ENCODE peak calls at places on chromosomes 6 and 20, in five cellular contexts. One of them, this sample, is unnamed.

GRCh38 chr6:10429638-10430427 is 15.0 kb upstream of the TFAP2A start:
- DNase-seq in caudate nucleus: no peak
- DNase-seq in dorsolateral prefrontal cortex: no peak
- DNase-seq in fibroblast of lung: peak
- DNase-seq in heart left ventricle: no peak
- DNase-seq in this sample: peak

GRCh38 chr20:57980526-57980925 is 247.9 kb downstream of the ANKRD60 start:
- DNase-seq in caudate nucleus: no peak
- DNase-seq in dorsolateral prefrontal cortex: no peak
- DNase-seq in fibroblast of lung: no peak
- DNase-seq in heart left ventricle: no peak
- DNase-seq in this sample: no peak

GRCh38 chr6:90730191-90730673 is 143.4 kb upstream of the MAP3K7 start:
- DNase-seq in caudate nucleus: no peak
- DNase-seq in dorsolateral prefrontal cortex: no peak
- DNase-seq in fibroblast of lung: no peak
- DNase-seq in heart left ventricle: no peak
- DNase-seq in this sample: no peak

GRCh38 chr20:19407731-19408130 is 195.3 kb downstream of the SLC24A3 start:
- DNase-seq in caudate nucleus: no peak
- DNase-seq in dorsolateral prefrontal cortex: no peak
- DNase-seq in fibroblast of lung: no peak
- DNase-seq in heart left ventricle: no peak
- DNase-seq in this sample: no peak

GRCh38 chr20:44079291-44079690 is 107.7 kb downstream of the JPH2 start:
- DNase-seq in caudate nucleus: no peak
- DNase-seq in dorsolateral prefrontal cortex: no peak
- DNase-seq in fibroblast of lung: peak
- DNase-seq in heart left ventricle: no peak
- DNase-seq in this sample: no peak

GRCh38 chr20:58666702-58667101 is 15.6 kb downstream of the STX16 start:
- DNase-seq in caudate nucleus: no peak
- DNase-seq in dorsolateral prefrontal cortex: no peak
- DNase-seq in fibroblast of lung: no peak
- DNase-seq in heart left ventricle: no peak
- DNase-seq in this sample: no peak

GRCh38 chr6:156021746-156022396 is 566.2 kb upstream of the NOX3 start:
- DNase-seq in caudate nucleus: no peak
- DNase-seq in dorsolateral prefrontal cortex: no peak
- DNase-seq in fibroblast of lung: peak
- DNase-seq in heart left ventricle: no peak
- DNase-seq in this sample: no peak

GRCh38 chr6:3247255-3248146 is 11.2 kb upstream of the PSMG4 start:
- DNase-seq in caudate nucleus: peak
- DNase-seq in dorsolateral prefrontal cortex: peak
- DNase-seq in fibroblast of lung: peak
- DNase-seq in heart left ventricle: peak
- DNase-seq in this sample: peak

GRCh38 chr6:160269122-160269521 is 10.5 kb upstream of the SLC22A2 start:
- DNase-seq in caudate nucleus: no peak
- DNase-seq in dorsolateral prefrontal cortex: no peak
- DNase-seq in fibroblast of lung: no peak
- DNase-seq in heart left ventricle: no peak
- DNase-seq in this sample: no peak

GRCh38 chr6:3205913-3206312 is 21.5 kb downstream of the TUBB2B start:
- DNase-seq in caudate nucleus: no peak
- DNase-seq in dorsolateral prefrontal cortex: no peak
- DNase-seq in fibroblast of lung: peak
- DNase-seq in heart left ventricle: no peak
- DNase-seq in this sample: no peak

GRCh38 chr6:7691675-7692452 is 34.0 kb upstream of the BMP6 start:
- DNase-seq in caudate nucleus: no peak
- DNase-seq in dorsolateral prefrontal cortex: no peak
- DNase-seq in fibroblast of lung: peak
- DNase-seq in heart left ventricle: no peak
- DNase-seq in this sample: no peak

GRCh38 chr6:89323461-89324098 is 8.5 kb upstream of the GABRR2 start:
- DNase-seq in caudate nucleus: no peak
- DNase-seq in dorsolateral prefrontal cortex: no peak
- DNase-seq in fibroblast of lung: no peak
- DNase-seq in heart left ventricle: no peak
- DNase-seq in this sample: no peak

GRCh38 chr6:78713564-78713963 is 153.8 kb upstream of the IRAK1BP1 start:
- DNase-seq in caudate nucleus: no peak
- DNase-seq in dorsolateral prefrontal cortex: no peak
- DNase-seq in fibroblast of lung: no peak
- DNase-seq in heart left ventricle: no peak
- DNase-seq in this sample: no peak

GRCh38 chr6:108565091-108565766 is 4.5 kb downstream of the FOXO3 start:
- DNase-seq in caudate nucleus: no peak
- DNase-seq in dorsolateral prefrontal cortex: no peak
- DNase-seq in fibroblast of lung: no peak
- DNase-seq in heart left ventricle: no peak
- DNase-seq in this sample: no peak

GRCh38 chr20:39019805-39020325 is 57.7 kb downstream of the DHX35 start:
- DNase-seq in caudate nucleus: no peak
- DNase-seq in dorsolateral prefrontal cortex: no peak
- DNase-seq in fibroblast of lung: no peak
- DNase-seq in heart left ventricle: no peak
- DNase-seq in this sample: no peak

GRCh38 chr6:72783667-72784066 is 161.8 kb downstream of the KCNQ5 start:
- DNase-seq in caudate nucleus: no peak
- DNase-seq in dorsolateral prefrontal cortex: no peak
- DNase-seq in fibroblast of lung: peak
- DNase-seq in heart left ventricle: no peak
- DNase-seq in this sample: no peak

GRCh38 chr6:30768634-30769087 is 24.3 kb upstream of the IER3 start:
- DNase-seq in caudate nucleus: no peak
- DNase-seq in dorsolateral prefrontal cortex: no peak
- DNase-seq in fibroblast of lung: peak
- DNase-seq in heart left ventricle: no peak
- DNase-seq in this sample: no peak

GRCh38 chr20:36408219-36408618 is 102.1 kb downstream of the DLGAP4 start:
- DNase-seq in caudate nucleus: no peak
- DNase-seq in dorsolateral prefrontal cortex: no peak
- DNase-seq in fibroblast of lung: no peak
- DNase-seq in heart left ventricle: no peak
- DNase-seq in this sample: no peak

GRCh38 chr6:25041676-25042598 is 106.2 kb upstream of the RIPOR2 start:
- DNase-seq in caudate nucleus: no peak
- DNase-seq in dorsolateral prefrontal cortex: no peak
- DNase-seq in fibroblast of lung: no peak
- DNase-seq in heart left ventricle: no peak
- DNase-seq in this sample: no peak

GRCh38 chr6:25035451-25036435 is 100.0 kb upstream of the RIPOR2 start:
- DNase-seq in caudate nucleus: no peak
- DNase-seq in dorsolateral prefrontal cortex: no peak
- DNase-seq in fibroblast of lung: peak
- DNase-seq in heart left ventricle: no peak
- DNase-seq in this sample: no peak

GRCh38 chr6:25036461-25036860 is 100.7 kb upstream of the RIPOR2 start:
- DNase-seq in caudate nucleus: no peak
- DNase-seq in dorsolateral prefrontal cortex: no peak
- DNase-seq in fibroblast of lung: no peak
- DNase-seq in heart left ventricle: no peak
- DNase-seq in this sample: no peak

GRCh38 chr6:25038300-25038699 is 102.5 kb upstream of the RIPOR2 start:
- DNase-seq in caudate nucleus: no peak
- DNase-seq in dorsolateral prefrontal cortex: no peak
- DNase-seq in fibroblast of lung: no peak
- DNase-seq in heart left ventricle: no peak
- DNase-seq in this sample: no peak

DNA sequence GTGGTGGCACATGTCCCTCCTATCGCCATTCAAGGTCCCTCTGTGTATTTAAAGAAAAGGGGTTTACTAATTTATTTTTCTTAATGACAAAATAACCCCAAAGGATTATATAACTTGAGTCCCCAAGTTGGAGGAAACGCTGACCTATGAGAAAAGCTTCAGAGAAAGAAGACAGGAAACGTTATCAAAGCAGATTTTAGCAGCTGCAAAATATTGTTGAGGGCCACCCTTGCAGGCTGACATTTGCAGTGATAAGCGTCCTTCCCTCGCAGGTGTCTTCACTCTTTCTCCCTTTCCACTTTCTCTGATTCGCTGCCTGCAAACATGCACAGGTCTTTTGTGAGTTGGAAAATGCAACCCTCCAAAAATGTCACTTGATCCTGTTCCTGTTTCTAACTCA is 103.2 kb upstream of the RIPOR2 start:
- DNase-seq in caudate nucleus: no peak
- DNase-seq in dorsolateral prefrontal cortex: no peak
- DNase-seq in fibroblast of lung: no peak
- DNase-seq in heart left ventricle: no peak
- DNase-seq in this sample: no peak
- H3K27ac ChIP-seq in caudate nucleus: no peak
- H3K27ac ChIP-seq in dorsolateral prefrontal cortex: no peak
- H3K27ac ChIP-seq in fibroblast of lung: no peak
- H3K27ac ChIP-seq in heart left ventricle: no peak
- H3K27ac ChIP-seq in this sample: no peak

DNA sequence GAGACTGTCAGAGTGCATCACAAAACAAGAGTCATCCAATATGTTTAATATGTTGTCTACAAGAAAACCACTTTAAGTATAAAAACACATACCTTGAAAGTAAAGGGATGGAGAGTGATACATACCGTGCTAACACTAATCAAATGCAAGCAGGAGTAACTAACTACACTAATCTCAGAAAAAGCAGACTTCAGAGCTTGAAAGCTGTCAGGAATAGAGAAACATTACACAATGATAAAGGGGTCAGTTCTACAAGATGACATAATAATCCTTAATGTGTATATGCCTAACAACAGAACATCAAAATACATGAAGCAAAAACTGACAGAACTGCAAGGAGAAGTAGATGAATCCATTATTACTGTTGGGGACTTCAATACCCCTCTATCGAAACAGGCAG is 59.7 kb upstream of the SMIM29 start:
- DNase-seq in caudate nucleus: no peak
- DNase-seq in dorsolateral prefrontal cortex: no peak
- DNase-seq in fibroblast of lung: no peak
- DNase-seq in heart left ventricle: no peak
- DNase-seq in this sample: no peak
- H3K27ac ChIP-seq in caudate nucleus: no peak
- H3K27ac ChIP-seq in dorsolateral prefrontal cortex: no peak
- H3K27ac ChIP-seq in fibroblast of lung: no peak
- H3K27ac ChIP-seq in heart left ventricle: no peak
- H3K27ac ChIP-seq in this sample: no peak

GRCh38 chr20:54340206-54340605 is 132.3 kb downstream of the PFDN4 start:
- DNase-seq in caudate nucleus: no peak
- DNase-seq in dorsolateral prefrontal cortex: no peak
- DNase-seq in fibroblast of lung: peak
- DNase-seq in heart left ventricle: no peak
- DNase-seq in this sample: no peak
- H3K27ac ChIP-seq in caudate nucleus: no peak
- H3K27ac ChIP-seq in dorsolateral prefrontal cortex: no peak
- H3K27ac ChIP-seq in fibroblast of lung: no peak
- H3K27ac ChIP-seq in heart left ventricle: no peak
- H3K27ac ChIP-seq in this sample: no peak

GRCh38 chr6:157290797-157291196 is 32.5 kb downstream of the TMEM242 start:
- DNase-seq in caudate nucleus: no peak
- DNase-seq in dorsolateral prefrontal cortex: no peak
- DNase-seq in fibroblast of lung: no peak
- DNase-seq in heart left ventricle: no peak
- DNase-seq in this sample: no peak
- H3K27ac ChIP-seq in caudate nucleus: no peak
- H3K27ac ChIP-seq in dorsolateral prefrontal cortex: no peak
- H3K27ac ChIP-seq in fibroblast of lung: no peak
- H3K27ac ChIP-seq in heart left ventricle: no peak
- H3K27ac ChIP-seq in this sample: no peak

GRCh38 chr6:135880066-135880972 is 28.8 kb downstream of the PDE7B start:
- DNase-seq in caudate nucleus: no peak
- DNase-seq in dorsolateral prefrontal cortex: no peak
- DNase-seq in fibroblast of lung: peak
- DNase-seq in heart left ventricle: no peak
- DNase-seq in this sample: no peak
- H3K27ac ChIP-seq in caudate nucleus: peak
- H3K27ac ChIP-seq in dorsolateral prefrontal cortex: no peak
- H3K27ac ChIP-seq in fibroblast of lung: peak
- H3K27ac ChIP-seq in heart left ventricle: peak
- H3K27ac ChIP-seq in this sample: no peak

GRCh38 chr20:48294942-48295341 is 509.7 kb upstream of the SULF2 start:
- DNase-seq in caudate nucleus: no peak
- DNase-seq in dorsolateral prefrontal cortex: no peak
- DNase-seq in fibroblast of lung: peak
- DNase-seq in heart left ventricle: no peak
- DNase-seq in this sample: no peak
- H3K27ac ChIP-seq in caudate nucleus: no peak
- H3K27ac ChIP-seq in dorsolateral prefrontal cortex: no peak
- H3K27ac ChIP-seq in fibroblast of lung: peak
- H3K27ac ChIP-seq in heart left ventricle: no peak
- H3K27ac ChIP-seq in this sample: no peak

GRCh38 chr6:137764464-137764863 is 102.6 kb upstream of the TNFAIP3 start:
- DNase-seq in caudate nucleus: no peak
- DNase-seq in dorsolateral prefrontal cortex: no peak
- DNase-seq in fibroblast of lung: peak
- DNase-seq in heart left ventricle: no peak
- DNase-seq in this sample: no peak
- H3K27ac ChIP-seq in caudate nucleus: no peak
- H3K27ac ChIP-seq in dorsolateral prefrontal cortex: no peak
- H3K27ac ChIP-seq in fibroblast of lung: no peak
- H3K27ac ChIP-seq in heart left ventricle: no peak
- H3K27ac ChIP-seq in this sample: no peak